ENCODE peak calls at places on chromosomes 11 and 22, in nine cellular contexts. A is HT-29; D is T-helper 9 cell; J is HS-27A; W is amniotic stem cell; B is body of pancreas; L is stimulated activated CD8-positive, alpha-beta memory T cell treated with anti-CD3 and anti-CD28 coated beads, Interleukin-7, amount 100 ng/mL, for 1 hour; Y is fibroblast of the conjunctiva; O is aorta. E is an unnamed sample.

GRCh38 chr11:116641561-116642045 is 131.2 kb downstream of the BUD13 start:
- DNase-seq in O (no peak), L (no peak), J (no peak), Y (no peak), B (peak), W (no peak), D (no peak), A (peak), E (peak)

GRCh38 chr11:282171-282570 is 4.0 kb downstream of the NLRP6 start:
- DNase-seq in J (no peak), L (no peak), A (no peak), Y (no peak), D (no peak), B (no peak), W (no peak), O (no peak), E (peak)

GRCh38 chr22:36546932-36547331 is 18.0 kb upstream of the EIF3D start:
- DNase-seq in D (no peak), Y (no peak), O (no peak), L (no peak), B (no peak), J (no peak), W (peak), A (no peak), E (no peak)

GRCh38 chr11:64844330-64845124 is at the start of gene CDC42BPG:
- DNase-seq in L (no peak), W (no peak), A (peak), J (no peak), O (peak), B (peak), Y (peak), D (peak), E (peak)

GRCh38 chr22:37089451-37089850 is 20.1 kb downstream of the TMPRSS6 start:
- DNase-seq in J (no peak), Y (no peak), O (no peak), A (no peak), W (no peak), L (no peak), B (no peak), D (no peak), E (no peak)

GRCh38 chr11:95152878-95153856 is 63.5 kb downstream of the ENDOD1 start:
- DNase-seq in Y (no peak), B (no peak), L (no peak), J (no peak), O (no peak), A (no peak), W (no peak), D (no peak), E (peak)

GRCh38 chr11:94623120-94623735 is 56.1 kb downstream of the PIWIL4 start:
- DNase-seq in O (no peak), A (peak), W (peak), D (peak), L (no peak), Y (peak), B (peak), J (peak), E (peak)

GRCh38 chr11:12461516-12461915 is 84.1 kb downstream of the PARVA start:
- DNase-seq in B (no peak), W (no peak), Y (no peak), O (no peak), A (no peak), L (no peak), J (no peak), D (no peak), E (no peak)

GRCh38 chr11:63599211-63600122 is 14.8 kb downstream of the PLAAT3 start:
- DNase-seq in O (no peak), L (no peak), B (no peak), D (no peak), Y (no peak), A (no peak), J (peak), W (no peak), E (no peak)

GRCh38 chr11:4092031-4092430 is 2.6 kb upstream of the RRM1 start:
- DNase-seq in W (no peak), J (no peak), L (no peak), Y (no peak), D (no peak), A (no peak), B (no peak), O (no peak), E (no peak)

GRCh38 chr11:77062924-77063323 is 3.8 kb upstream of the CAPN5 start:
- DNase-seq in W (no peak), B (no peak), D (no peak), L (no peak), A (peak), O (no peak), J (no peak), Y (no peak), E (no peak)

GRCh38 chr11:113773092-113773415 is 438 bp downstream of the ZW10 start:
- DNase-seq in O (peak), D (no peak), B (peak), W (no peak), A (no peak), Y (no peak), L (no peak), J (no peak), E (no peak)

GRCh38 chr22:24503137-24503850 is 8.2 kb downstream of the UPB1 start:
- DNase-seq in W (no peak), Y (peak), L (peak), O (peak), D (peak), B (peak), J (no peak), A (peak), E (no peak)

GRCh38 chr22:19719488-19720021 is 3.8 kb upstream of the GP1BB start:
- DNase-seq in D (no peak), B (no peak), J (no peak), W (no peak), O (no peak), Y (no peak), L (no peak), A (no peak), E (no peak)

GRCh38 chr11:69660001-69660500 is 15.1 kb downstream of the LTO1 start:
- DNase-seq in J (no peak), Y (no peak), B (no peak), D (no peak), L (no peak), W (no peak), A (no peak), O (no peak), E (no peak)

GRCh38 chr11:61198391-61198790 is 4.9 kb upstream of the PGA3 start:
- DNase-seq in A (no peak), D (no peak), J (no peak), B (no peak), Y (no peak), O (no peak), L (no peak), W (no peak), E (no peak)

GRCh38 chr11:134145715-134146114 is 76.8 kb downstream of the JAM3 start:
- DNase-seq in O (no peak), A (no peak), L (no peak), Y (no peak), B (peak), D (no peak), W (no peak), J (no peak), E (no peak)